ENCODE peak calls at places on chromosomes 7 and 10, in six cellular contexts. O, F, D, L, E and I are unnamed samples.
A peak's percentile ranks its signal among the peaks of the same experiment; 100 is the strongest.

GRCh38 chr10:48945441-48946143 is 6.0 kb upstream of the LRRC18 start:
- DNase-seq in L (peak; percentile 53), F (no peak), O (no peak), D (no peak), E (no peak), I (no peak)

GRCh38 chr10:35554036-35554435 is 51.1 kb upstream of the GJD4 start:
- DNase-seq in L (no peak), D (no peak), F (no peak), E (no peak), O (no peak), I (no peak)

GRCh38 chr7:95396136-95397032 is at the start of gene PON3:
- DNase-seq in E (no peak), O (peak; percentile 68), L (no peak), F (peak; percentile 89), D (no peak), I (peak; percentile 41)

GRCh38 chr10:132266594-132267161 is 41.1 kb downstream of the STK32C start:
- DNase-seq in L (no peak), E (no peak), O (no peak), F (no peak), D (no peak), I (no peak)

GRCh38 chr10:117221156-117221711 is 19.7 kb upstream of the SLC18A2 start:
- DNase-seq in O (peak; percentile 12), D (peak; percentile 1), E (no peak), F (peak; percentile 97), L (no peak), I (no peak)

GRCh38 chr10:113788604-113789083 is 37.2 kb downstream of the PLEKHS1 start:
- DNase-seq in F (peak; percentile 44), E (peak; percentile 62), O (no peak), L (no peak), D (peak; percentile 96), I (peak; percentile 11)

GRCh38 chr10:132185601-132186487 is 904 bp upstream of the DPYSL4 start:
- DNase-seq in F (no peak), D (peak; percentile 12), L (peak; percentile 57), O (no peak), E (no peak), I (peak; percentile 54)

GRCh38 chr7:158536871-158537865 is 50.5 kb downstream of the PTPRN2 start:
- DNase-seq in L (no peak), D (no peak), O (peak; percentile 44), F (no peak), E (no peak), I (no peak)

GRCh38 chr7:20030915-20031362 is 186.2 kb downstream of the MACC1 start:
- DNase-seq in O (no peak), L (no peak), F (no peak), E (peak; percentile 50), D (peak; percentile 50), I (no peak)

GRCh38 chr7:88305044-88305443 is 1.6 kb downstream of the STEAP4 start:
- DNase-seq in E (no peak), O (no peak), L (no peak), D (no peak), F (no peak), I (no peak)
- TF ChIP-seq BHLHE40 in E (no peak), O (no peak), L (no peak), D (no peak), F (no peak), I (no peak)

GRCh38 chr10:98314577-98315284 is 46.7 kb upstream of the LOXL4 start:
- DNase-seq in O (no peak), F (no peak), D (no peak), E (no peak), L (no peak), I (no peak)
- TF ChIP-seq BHLHE40 in O (no peak), F (no peak), D (no peak), E (no peak), L (no peak), I (no peak)

GRCh38 chr10:12588091-12588850 is 238.9 kb downstream of the CAMK1D start:
- DNase-seq in L (no peak), O (no peak), E (no peak), F (no peak), D (no peak), I (no peak)
- TF ChIP-seq BHLHE40 in L (no peak), O (no peak), E (no peak), F (no peak), D (no peak), I (no peak)

GRCh38 chr10:44046605-44047004 is 338.3 kb downstream of the CXCL12 start:
- DNase-seq in F (no peak), D (peak; percentile 52), E (no peak), L (no peak), O (no peak), I (no peak)
- TF ChIP-seq BHLHE40 in F (no peak), D (no peak), E (no peak), L (no peak), O (no peak), I (no peak)

DNA sequence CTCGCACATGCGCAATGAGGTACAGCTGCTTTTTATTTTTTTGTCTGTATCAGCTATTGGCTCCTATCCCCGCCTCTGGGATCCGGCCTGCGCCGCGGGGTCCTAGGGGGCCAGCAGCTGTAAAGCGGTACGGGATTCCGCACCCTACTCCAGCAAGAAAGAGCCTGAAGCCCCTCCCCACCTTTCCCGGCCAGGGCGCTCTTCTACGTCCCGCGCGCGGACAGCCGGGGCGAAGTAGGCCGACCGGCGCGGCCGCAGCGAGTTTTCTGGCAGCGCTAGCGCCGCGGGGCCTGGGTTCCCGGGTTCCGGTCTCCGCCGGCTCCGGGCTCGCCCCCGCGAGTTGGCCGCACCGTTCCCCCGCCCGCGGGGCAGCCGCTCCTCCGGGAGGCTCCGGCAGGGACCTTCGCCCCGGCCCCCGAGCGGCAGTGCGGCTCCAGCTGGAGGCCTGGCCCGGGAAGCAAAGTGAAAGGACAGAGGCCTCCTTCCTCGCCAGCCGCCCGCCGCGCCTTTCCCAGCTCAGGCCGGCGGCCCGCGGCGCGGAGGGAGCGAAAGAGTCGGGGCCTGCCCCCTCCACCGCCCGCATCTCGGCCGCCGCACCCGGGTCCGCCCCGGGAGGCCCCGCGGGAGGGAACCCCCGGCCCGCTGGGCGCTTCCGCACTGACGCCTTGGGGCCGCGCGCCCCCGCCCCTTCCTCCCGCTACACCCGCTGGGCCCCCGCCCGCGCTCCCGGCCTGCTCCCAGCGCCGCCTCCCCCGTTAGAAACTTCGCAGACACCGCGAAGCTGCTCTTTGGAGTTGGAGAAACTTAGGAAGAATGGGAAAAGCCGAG is 4.7 kb upstream of the SPAG6 start:
- DNase-seq in E (peak; percentile 69), D (peak; percentile 82), L (peak; percentile 71), O (peak; percentile 41), F (peak; percentile 76), I (peak; percentile 87)
- TF ChIP-seq BHLHE40 in E (peak; percentile 17), D (no peak), L (no peak), O (no peak), F (no peak), I (no peak)

GRCh38 chr10:101972761-101973160 is 83.2 kb downstream of the ARMH3 start:
- DNase-seq in O (no peak), L (no peak), E (no peak), F (no peak), D (peak; percentile 23), I (no peak)
- TF ChIP-seq BHLHE40 in O (no peak), L (no peak), E (no peak), F (no peak), D (no peak), I (no peak)

DNA sequence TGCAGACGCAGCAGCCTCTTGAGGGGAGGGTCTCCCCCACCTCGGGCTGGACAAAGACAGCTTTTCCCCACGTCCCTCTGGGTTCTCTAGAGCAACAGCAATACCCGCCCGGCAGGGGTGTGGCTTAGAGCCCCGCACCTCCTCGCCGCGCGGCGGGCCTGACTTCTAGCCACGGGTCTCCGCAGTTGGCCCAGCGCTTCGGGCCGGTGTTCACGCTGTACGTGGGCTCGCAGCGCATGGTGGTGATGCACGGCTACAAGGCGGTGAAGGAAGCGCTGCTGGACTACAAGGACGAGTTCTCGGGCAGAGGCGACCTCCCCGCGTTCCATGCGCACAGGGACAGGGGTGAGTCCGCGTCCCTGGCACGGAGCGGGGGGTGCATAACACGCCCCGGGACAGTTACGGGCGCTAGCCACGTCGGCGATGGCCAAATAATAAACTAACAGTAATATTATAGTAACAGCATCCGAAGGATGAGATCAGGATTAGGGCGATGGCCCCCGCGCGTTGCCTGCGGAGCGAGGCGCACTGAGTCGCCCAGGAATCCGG is 1.2 kb downstream of the CYP2E1 start:
- DNase-seq in O (no peak), L (no peak), E (no peak), D (peak; percentile 2), F (no peak), I (no peak)
- TF ChIP-seq BHLHE40 in O (no peak), L (no peak), E (no peak), D (no peak), F (no peak), I (no peak)

GRCh38 chr10:71268247-71268691 is 50.8 kb upstream of the SLC29A3 start:
- DNase-seq in O (peak; percentile 10), D (peak; percentile 63), E (no peak), L (peak; percentile 37), F (peak; percentile 39), I (no peak)
- TF ChIP-seq BHLHE40 in O (no peak), D (no peak), E (no peak), L (no peak), F (no peak), I (no peak)